ENCODE peak calls at places on chromosomes 12 and 14, in six cellular contexts. W, A, X, E, U and F are unnamed samples.

GRCh38 chr12:123150273-123150803 is 552 bp downstream of the PITPNM2 start:
- DNase-seq in W (no peak), A (peak), X (no peak), E (no peak), U (peak), F (peak)

GRCh38 chr12:115044073-115044472 is 360.1 kb upstream of the TBX3 start:
- DNase-seq in W (no peak), A (no peak), X (no peak), E (no peak), U (no peak), F (peak)

GRCh38 chr12:124478416-124478815 is 89.0 kb downstream of the NCOR2 start:
- DNase-seq in W (no peak), A (no peak), X (no peak), E (no peak), U (no peak), F (no peak)

GRCh38 chr14:104893435-104894207 is 28.6 kb downstream of the CEP170B start:
- DNase-seq in W (no peak), A (no peak), X (no peak), E (no peak), U (peak), F (peak)

GRCh38 chr14:73426877-73427276 is 31.5 kb downstream of the NUMB start:
- DNase-seq in W (no peak), A (no peak), X (no peak), E (no peak), U (no peak), F (peak)

GRCh38 chr12:50166776-50167025 is 468 bp downstream of the CERS5 start:
- DNase-seq in W (no peak), A (no peak), X (no peak), E (no peak), U (peak), F (no peak)

GRCh38 chr12:44774815-44775411 is 101.2 kb downstream of the NELL2 start:
- DNase-seq in W (peak), A (peak), X (peak), E (peak), U (peak), F (peak)

GRCh38 chr12:19444097-19444496 is 4.8 kb downstream of the AEBP2 start:
- DNase-seq in W (no peak), A (no peak), X (no peak), E (no peak), U (no peak), F (no peak)

GRCh38 chr14:50045039-50045711 is 71.2 kb downstream of the VCPKMT start:
- DNase-seq in W (peak), A (peak), X (peak), E (peak), U (peak), F (peak)

GRCh38 chr14:95875831-95876768 is 532 bp upstream of the TUNAR start:
- DNase-seq in W (no peak), A (no peak), X (no peak), E (no peak), U (peak), F (no peak)

GRCh38 chr12:10697872-10698271 is 24.0 kb upstream of the STYK1 start:
- DNase-seq in W (no peak), A (no peak), X (no peak), E (no peak), U (no peak), F (no peak)

GRCh38 chr12:93833946-93834345 is 156.8 kb downstream of the CRADD start:
- DNase-seq in W (no peak), A (no peak), X (no peak), E (no peak), U (no peak), F (no peak)

GRCh38 chr14:35632276-35633071 is 98.5 kb downstream of the INSM2 start:
- DNase-seq in W (no peak), A (no peak), X (no peak), E (no peak), U (no peak), F (no peak)

GRCh38 chr12:50786498-50787231 is 22.8 kb downstream of the ATF1 start:
- DNase-seq in W (no peak), A (no peak), X (no peak), E (peak), U (no peak), F (peak)

GRCh38 chr12:116515674-116516073 is 43.5 kb upstream of the MAP1LC3B2 start:
- DNase-seq in W (no peak), A (no peak), X (no peak), E (no peak), U (no peak), F (no peak)

GRCh38 chr14:81868172-81868571 is 334.5 kb upstream of the SEL1L start:
- DNase-seq in W (no peak), A (no peak), X (no peak), E (no peak), U (no peak), F (no peak)

GRCh38 chr12:104340177-104340576 is 36.6 kb downstream of the EID3 start:
- DNase-seq in W (no peak), A (no peak), X (no peak), E (no peak), U (no peak), F (no peak)

GRCh38 chr14:29906256-29906885 is 21.3 kb downstream of the PRKD1 start:
- DNase-seq in W (no peak), A (no peak), X (no peak), E (no peak), U (no peak), F (peak)

GRCh38 chr12:26287666-26288408 is 92.5 kb downstream of the SSPN start:
- DNase-seq in W (no peak), A (no peak), X (no peak), E (no peak), U (no peak), F (peak)

GRCh38 chr12:91040356-91040755 is 17.5 kb downstream of the KERA start:
- DNase-seq in W (no peak), A (no peak), X (no peak), E (no peak), U (no peak), F (no peak)

GRCh38 chr12:851913-852312 is 97.6 kb downstream of the RAD52 start:
- DNase-seq in W (no peak), A (no peak), X (no peak), E (no peak), U (no peak), F (peak)

GRCh38 chr14:26199096-26199495 is 398.7 kb downstream of the NOVA1 start:
- DNase-seq in W (no peak), A (no peak), X (no peak), E (no peak), U (no peak), F (no peak)

GRCh38 chr14:104604461-104605449 is at the start of gene TMEM179:
- DNase-seq in W (no peak), A (no peak), X (no peak), E (no peak), U (peak), F (peak)

GRCh38 chr12:58922849-58923248 is 2.5 kb upstream of the LRIG3 start:
- DNase-seq in W (no peak), A (no peak), X (no peak), E (no peak), U (no peak), F (no peak)